ENCODE peak calls at places on chromosomes 4 and X, in six cellular contexts. L, C, N, W, H and Q are unnamed samples.

GRCh38 chr4:185587444-185588161 is 52.3 kb upstream of the PDLIM3 start:
- DNase-seq in L (no peak), C (no peak), N (no peak), W (no peak), H (no peak), Q (no peak)

GRCh38 chrX:97751016-97751415 is 867.3 kb downstream of the RPA4 start:
- DNase-seq in L (no peak), C (no peak), N (no peak), W (no peak), H (no peak), Q (no peak)

GRCh38 chr4:43136752-43137151 is 244.2 kb downstream of the GRXCR1 start:
- DNase-seq in L (no peak), C (no peak), N (no peak), W (no peak), H (no peak), Q (no peak)

GRCh38 chr4:132227349-132228165 is 921.5 kb upstream of the PCDH10 start:
- DNase-seq in L (peak), C (no peak), N (no peak), W (no peak), H (peak), Q (no peak)

GRCh38 chr4:74042681-74043080 is 4.2 kb upstream of the CXCL3 start:
- DNase-seq in L (no peak), C (no peak), N (no peak), W (no peak), H (no peak), Q (no peak)

GRCh38 chr4:6971536-6972374 is 62.1 kb downstream of the TBC1D14 start:
- DNase-seq in L (no peak), C (no peak), N (no peak), W (no peak), H (no peak), Q (no peak)

GRCh38 chr4:149344436-149344835 is 471.2 kb downstream of the IQCM start:
- DNase-seq in L (peak), C (no peak), N (no peak), W (no peak), H (peak), Q (peak)

GRCh38 chr4:30718889-30719252 is 1.3 kb upstream of the PCDH7 start:
- DNase-seq in L (peak), C (no peak), N (no peak), W (no peak), H (peak), Q (no peak)

GRCh38 chr4:75935628-75936027 is 5.2 kb downstream of the NAAA start:
- DNase-seq in L (no peak), C (no peak), N (no peak), W (no peak), H (no peak), Q (no peak)

GRCh38 chr4:92035666-92036065 is 268.1 kb upstream of the GRID2 start:
- DNase-seq in L (no peak), C (no peak), N (no peak), W (no peak), H (no peak), Q (no peak)
- TF ChIP-seq CTCF in L (no peak), C (no peak), N (no peak), W (no peak), H (no peak), Q (no peak)

GRCh38 chr4:162164881-162165528 is 1.2 kb upstream of the FSTL5 start:
- DNase-seq in L (no peak), C (no peak), N (no peak), W (no peak), H (no peak), Q (no peak)
- H3K4me3 ChIP-seq in L (no peak), C (peak), N (peak), W (no peak), H (peak), Q (peak)

DNA sequence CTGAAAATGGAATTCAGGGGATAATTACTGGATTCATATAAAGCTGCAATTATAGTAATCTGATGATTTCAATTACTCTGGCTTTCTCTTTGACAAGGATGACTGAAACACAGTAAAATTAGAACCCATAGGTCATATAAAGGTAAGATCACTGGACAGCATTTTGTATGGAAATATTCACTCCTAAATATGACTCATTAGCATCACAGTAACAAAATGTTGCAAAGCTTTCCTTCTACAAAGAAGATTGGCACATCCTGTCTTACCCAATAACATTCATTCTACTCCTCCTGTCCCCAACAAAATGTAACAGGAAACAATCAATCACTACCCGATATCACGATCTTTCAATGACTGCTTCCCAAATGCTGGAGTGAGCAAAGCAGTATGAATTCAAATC is 95.4 kb downstream of the FANCB start:
- DNase-seq in L (peak), C (no peak), N (no peak), W (no peak), H (no peak), Q (no peak)
- TF ChIP-seq CTCF in L (no peak), C (no peak), N (no peak), W (no peak), H (no peak), Q (no peak)

DNA sequence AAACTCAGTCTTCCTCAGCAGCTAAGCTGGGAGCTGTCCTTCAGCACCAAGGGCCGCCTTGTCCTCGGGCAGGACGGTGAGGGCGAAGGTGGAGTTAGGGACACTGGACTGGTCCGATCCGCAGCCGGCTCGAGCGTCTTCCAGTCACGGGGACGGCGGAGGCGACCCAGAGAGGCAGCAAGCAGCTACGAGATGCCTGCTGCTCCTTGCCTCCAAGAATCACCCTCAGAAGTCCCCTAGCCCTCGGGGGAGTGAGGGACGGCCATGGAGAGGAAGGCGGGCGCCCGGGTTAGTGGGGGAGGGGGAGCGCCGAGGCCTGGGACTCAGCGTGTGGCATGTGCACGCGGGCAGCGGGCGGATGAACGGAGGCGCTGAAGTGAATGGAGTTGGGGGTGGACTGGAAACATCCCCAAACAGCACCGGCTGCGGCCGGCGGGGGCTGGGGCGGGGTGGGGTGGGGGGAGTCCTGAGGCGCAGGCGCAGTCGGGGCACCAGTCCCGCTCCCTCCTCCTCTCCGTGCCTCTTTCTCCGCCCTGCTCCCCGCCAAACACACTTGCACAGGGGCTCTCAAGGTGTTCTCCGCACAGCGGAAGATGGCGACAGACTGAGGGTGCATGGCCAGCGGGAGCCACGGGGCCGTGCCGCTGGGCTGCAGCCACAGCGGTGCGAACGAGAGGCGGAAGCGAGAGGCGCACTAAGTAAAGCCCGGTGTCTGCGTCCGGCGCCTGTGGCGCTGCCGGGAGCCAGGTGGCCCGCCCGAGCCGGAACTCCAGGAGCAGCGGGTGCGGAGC is at the start of gene NALF2:
- DNase-seq in L (peak), C (no peak), N (no peak), W (no peak), H (no peak), Q (no peak)
- H3K4me3 ChIP-seq in L (peak), C (no peak), N (peak), W (no peak), H (peak), Q (peak)

DNA sequence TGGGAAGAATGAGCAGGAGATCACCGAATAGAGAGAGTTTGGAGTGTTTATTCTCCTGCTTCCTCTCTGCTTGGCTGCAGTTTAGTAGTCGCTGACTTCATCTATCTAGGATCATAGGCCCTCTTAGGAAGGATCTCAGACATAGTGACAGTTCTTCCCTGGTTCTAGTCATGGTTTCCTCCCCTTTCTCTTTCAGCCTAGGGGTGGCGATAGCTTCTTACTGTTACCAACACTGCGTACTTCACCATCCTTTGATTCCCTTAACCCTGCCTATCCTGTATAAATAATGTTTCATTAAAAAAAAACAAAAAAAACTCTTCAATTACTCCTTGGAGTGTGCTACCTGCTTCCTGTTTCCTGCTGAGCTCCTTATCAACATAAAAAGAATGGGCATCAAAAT is 103.8 kb downstream of the DDX53 start:
- DNase-seq in L (no peak), C (no peak), N (no peak), W (no peak), H (no peak), Q (no peak)
- TF ChIP-seq CTCF in L (no peak), C (no peak), N (no peak), W (no peak), H (no peak), Q (no peak)

DNA sequence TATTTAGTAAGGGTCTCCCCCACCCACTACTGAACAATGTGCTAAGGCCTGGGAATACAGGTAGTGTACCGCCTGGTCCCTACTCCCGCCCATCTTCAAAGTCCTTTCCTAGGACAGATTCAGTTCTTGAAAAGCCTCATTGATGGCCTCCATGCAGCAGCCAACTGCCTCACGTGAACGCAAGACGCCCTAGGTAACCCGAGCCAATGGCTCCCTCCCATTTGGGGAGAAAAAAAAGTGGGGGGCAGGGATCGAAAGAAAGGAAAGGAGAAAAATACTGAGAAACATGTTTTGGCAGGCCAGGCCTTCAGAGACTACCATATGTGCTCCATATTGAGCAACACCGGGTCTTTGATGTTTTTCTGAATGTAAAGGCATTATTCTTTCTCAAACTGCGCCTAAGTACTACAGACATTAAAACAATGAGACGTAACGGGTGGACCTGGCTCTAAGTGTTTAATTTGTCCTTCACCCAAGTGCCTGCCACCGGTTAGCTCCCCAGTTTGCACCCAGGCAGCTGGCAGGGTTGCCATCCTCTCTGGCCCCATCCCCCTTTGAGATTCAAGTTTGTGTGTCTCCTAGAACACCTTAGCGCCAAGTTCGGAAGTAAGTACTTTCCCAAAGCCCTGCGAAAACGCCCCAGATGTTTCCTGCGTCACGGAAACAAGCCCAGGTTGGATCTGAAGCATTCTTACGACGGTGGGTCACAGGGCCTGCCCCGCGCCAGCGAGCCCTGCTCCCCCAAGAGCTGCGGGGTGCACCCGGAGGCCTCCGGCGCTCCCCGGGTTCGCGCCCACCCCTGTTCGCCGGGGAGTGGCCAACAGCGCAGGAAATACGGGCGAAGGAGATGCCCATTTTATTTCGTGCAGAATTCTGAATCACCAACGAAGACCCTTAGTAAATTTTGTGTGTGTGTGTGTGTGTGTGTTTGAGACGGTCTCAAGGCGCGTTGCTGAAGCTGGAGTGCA is 30.2 kb downstream of the HAND2 start:
- DNase-seq in L (no peak), C (no peak), N (no peak), W (no peak), H (no peak), Q (no peak)
- H3K4me3 ChIP-seq in L (no peak), C (no peak), N (no peak), W (no peak), H (no peak), Q (no peak)

DNA sequence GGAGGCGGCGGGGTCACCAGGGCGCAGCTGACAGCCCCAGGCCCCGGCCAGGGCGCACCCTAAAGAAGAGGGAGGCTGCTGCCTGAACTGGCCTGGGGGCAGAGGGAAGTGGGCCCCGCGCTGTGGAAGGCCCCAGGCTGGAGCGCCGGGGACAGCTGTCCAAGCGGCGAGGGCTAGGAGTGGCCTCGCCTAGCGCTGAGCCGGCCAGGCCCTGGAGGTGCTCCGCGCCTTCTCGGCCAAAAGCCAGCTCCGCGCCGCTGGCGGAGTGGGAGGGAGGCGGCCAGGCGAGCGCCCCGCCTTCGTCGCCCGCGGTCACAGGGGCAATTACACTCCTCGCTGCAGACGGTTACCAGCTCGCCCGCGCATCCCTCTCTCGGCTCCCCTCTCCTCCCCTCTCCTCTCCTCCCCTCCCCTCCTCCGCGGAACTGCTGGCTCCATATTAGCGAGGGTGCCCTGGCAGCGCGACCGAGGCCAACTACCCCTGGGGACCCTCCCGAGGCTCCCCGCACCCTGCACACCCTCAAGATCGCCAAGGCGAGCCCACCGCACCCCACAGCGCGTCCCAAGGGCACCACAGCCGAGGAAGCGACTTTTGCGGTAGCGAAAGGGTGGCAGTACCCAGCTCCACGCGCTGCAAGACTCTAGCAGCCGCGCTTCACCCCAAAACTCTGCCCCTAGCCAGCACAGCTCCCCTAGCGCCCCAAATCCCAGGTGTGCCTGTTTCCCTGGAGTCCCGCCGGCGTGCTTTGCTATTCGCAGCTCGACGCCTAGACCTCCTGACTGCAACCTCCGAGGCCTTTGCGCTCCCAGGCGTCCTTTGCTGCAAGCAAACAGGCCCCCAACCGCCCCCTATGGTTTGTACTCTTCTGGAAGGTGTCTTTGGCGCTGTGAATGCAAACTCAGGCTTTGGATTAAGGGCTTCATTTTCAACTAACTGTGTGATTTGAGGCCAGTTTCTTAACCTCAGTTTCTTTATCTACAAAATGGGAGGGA is 91.4 kb downstream of the BCOR start:
- DNase-seq in L (no peak), C (no peak), N (no peak), W (no peak), H (no peak), Q (no peak)
- TF ChIP-seq CTCF in L (no peak), C (no peak), N (no peak), W (no peak), H (no peak), Q (no peak)

DNA sequence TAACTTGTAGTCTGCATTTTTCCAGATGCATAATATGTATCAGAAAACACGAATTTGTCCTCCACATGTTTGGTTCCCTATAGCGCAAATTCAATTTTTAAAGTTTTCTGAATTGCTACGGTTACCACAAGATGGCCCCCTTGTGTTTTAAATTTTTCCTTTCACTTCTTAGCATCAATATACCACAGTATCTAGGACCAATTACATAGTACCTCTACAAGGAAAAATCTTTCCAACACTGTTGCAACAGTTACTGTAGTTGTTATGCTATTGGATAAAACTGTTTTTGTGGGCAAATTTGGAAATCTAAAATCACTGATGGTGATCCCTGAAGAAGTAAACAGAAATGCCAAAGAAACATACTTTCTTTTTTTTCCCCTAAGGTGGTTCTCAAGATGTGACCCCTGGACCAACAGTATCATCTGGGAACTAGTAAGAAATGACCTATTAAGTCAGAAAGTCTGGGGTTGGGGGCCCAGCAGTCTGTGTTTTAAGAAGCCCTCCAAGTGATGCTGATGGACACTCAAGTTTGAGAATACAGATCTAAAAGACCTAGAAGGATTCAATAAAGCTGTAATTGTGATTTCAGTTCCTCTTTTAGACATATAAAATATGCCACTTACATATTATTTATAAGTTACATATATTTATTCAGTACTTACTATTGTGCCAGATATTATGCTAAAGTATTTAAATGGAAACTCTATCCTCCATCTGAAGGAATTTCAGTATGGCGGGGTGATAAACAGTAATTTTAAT is 3.1 kb downstream of the ZGRF1 start:
- DNase-seq in L (peak), C (no peak), N (no peak), W (no peak), H (no peak), Q (no peak)
- H3K4me3 ChIP-seq in L (no peak), C (no peak), N (no peak), W (no peak), H (no peak), Q (no peak)

GRCh38 chr4:110480031-110480549 is 4.1 kb downstream of the ENPEP start:
- DNase-seq in L (peak), C (peak), N (no peak), W (peak), H (peak), Q (peak)
- TF ChIP-seq CTCF in L (peak), C (peak), N (no peak), W (peak), H (peak), Q (peak)

GRCh38 chrX:101410461-101410860 is 2.4 kb downstream of the HNRNPH2 start:
- DNase-seq in L (no peak), C (no peak), N (no peak), W (no peak), H (no peak), Q (no peak)
- H3K4me3 ChIP-seq in L (peak), C (peak), N (peak), W (no peak), H (no peak), Q (peak)